ENCODE peak calls at places on chromosomes 7 and 10, in eight cellular contexts. E is fibroblast of mammary gland; V is heart right ventricle; P is body of pancreas; T is PC-3; C is GM06990; B is colonic mucosa; A is CD8-positive, alpha-beta T cell. I is an unnamed sample.

GRCh38 chr10:47325303-47326291 is 3.3 kb downstream of the GDF2 start:
- DNase-seq in B (no peak), P (peak; percentile 5), A (no peak), C (no peak), T (no peak), E (no peak), V (no peak), I (no peak)

GRCh38 chr10:123901621-123902020 is 10.0 kb upstream of the CPXM2 start:
- DNase-seq in C (no peak), P (no peak), E (no peak), T (no peak), A (no peak), B (no peak), V (no peak), I (no peak)

GRCh38 chr7:100582041-100582579 is 3.8 kb downstream of the LRCH4 start:
- DNase-seq in T (no peak), B (no peak), A (no peak), V (no peak), E (no peak), P (peak; percentile 87), C (no peak), I (no peak)

GRCh38 chr10:78457804-78458483 is 424.3 kb downstream of the RPS24 start:
- DNase-seq in P (no peak), T (peak; percentile 100), V (no peak), E (peak; percentile 84), C (no peak), B (no peak), A (no peak), I (no peak)

GRCh38 chr7:105309235-105310156 is 79.2 kb downstream of the SRPK2 start:
- DNase-seq in P (no peak), T (no peak), C (no peak), A (no peak), B (no peak), V (no peak), E (no peak), I (no peak)

GRCh38 chr10:67011981-67012380 is 86.1 kb downstream of the LRRTM3 start:
- DNase-seq in P (no peak), V (no peak), A (no peak), B (no peak), T (no peak), C (no peak), E (no peak), I (no peak)

GRCh38 chr10:50393784-50394183 is 142.5 kb upstream of the ASAH2 start:
- DNase-seq in A (no peak), V (no peak), T (peak; percentile 87), P (no peak), E (peak; percentile 74), C (no peak), B (peak; percentile 45), I (no peak)

GRCh38 chr7:4128161-4128560 is 553.9 kb upstream of the FOXK1 start:
- DNase-seq in T (no peak), E (no peak), V (no peak), C (no peak), P (no peak), A (no peak), B (no peak), I (no peak)

GRCh38 chr10:91798736-91799579 is 732 bp downstream of the TNKS2 start:
- DNase-seq in P (peak; percentile 60), E (peak; percentile 56), V (no peak), B (peak; percentile 46), A (peak; percentile 36), C (peak; percentile 7), T (peak; percentile 22), I (no peak)

GRCh38 chr7:142441074-142441403 is 183.2 kb upstream of the PRSS58 start:
- DNase-seq in E (no peak), V (no peak), B (no peak), C (no peak), P (no peak), T (peak; percentile 60), A (no peak), I (no peak)

GRCh38 chr10:72108811-72109618 is 20.7 kb upstream of the SPOCK2 start:
- DNase-seq in B (no peak), T (peak; percentile 81), V (no peak), A (no peak), C (no peak), P (no peak), E (no peak), I (no peak)

GRCh38 chr7:137716061-137716460 is 130.7 kb downstream of the DGKI start:
- DNase-seq in B (no peak), A (no peak), V (no peak), C (no peak), T (no peak), E (no peak), P (no peak), I (no peak)

GRCh38 chr7:66503551-66504031 is 125.1 kb upstream of the KCTD7 start:
- DNase-seq in B (no peak), A (no peak), E (no peak), T (no peak), V (no peak), C (no peak), P (no peak), I (no peak)

GRCh38 chr7:66503036-66503370 is 125.7 kb upstream of the KCTD7 start:
- DNase-seq in C (no peak), E (no peak), P (no peak), T (no peak), V (no peak), B (no peak), A (no peak), I (no peak)

GRCh38 chr7:66504131-66504530 is 124.5 kb upstream of the KCTD7 start:
- DNase-seq in C (no peak), E (no peak), A (no peak), T (no peak), P (no peak), B (no peak), V (no peak), I (no peak)

GRCh38 chr7:66500087-66500486 is 128.6 kb upstream of the KCTD7 start:
- DNase-seq in C (no peak), V (no peak), P (no peak), T (no peak), B (no peak), E (no peak), A (no peak), I (no peak)

GRCh38 chr7:66502230-66503035 is 126.2 kb upstream of the KCTD7 start:
- DNase-seq in C (no peak), V (no peak), A (no peak), T (no peak), B (no peak), E (no peak), P (no peak), I (no peak)
- TF ChIP-seq CTCF in C (no peak), V (no peak), A (no peak), T (peak; percentile 30), B (no peak), E (no peak), P (no peak), I (no peak)

GRCh38 chr7:140923358-140924006 is 1.2 kb downstream of the BRAF start:
- DNase-seq in A (no peak), V (peak; percentile 41), B (peak; percentile 22), T (peak; percentile 9), P (no peak), E (peak; percentile 13), C (no peak), I (no peak)

GRCh38 chr7:140924821-140925421 is at the start of gene BRAF:
- DNase-seq in P (peak; percentile 90), A (peak; percentile 92), C (peak; percentile 93), V (peak; percentile 92), T (peak; percentile 85), E (peak; percentile 89), B (peak; percentile 95), I (peak; percentile 37)

GRCh38 chr7:140922741-140923345 is 1.9 kb downstream of the BRAF start:
- DNase-seq in P (no peak), V (no peak), A (no peak), B (no peak), E (no peak), C (no peak), T (no peak), I (no peak)

GRCh38 chr7:140926021-140926812 is 1.5 kb upstream of the BRAF start:
- DNase-seq in E (no peak), T (no peak), V (no peak), C (no peak), B (no peak), P (no peak), A (no peak), I (no peak)

DNA sequence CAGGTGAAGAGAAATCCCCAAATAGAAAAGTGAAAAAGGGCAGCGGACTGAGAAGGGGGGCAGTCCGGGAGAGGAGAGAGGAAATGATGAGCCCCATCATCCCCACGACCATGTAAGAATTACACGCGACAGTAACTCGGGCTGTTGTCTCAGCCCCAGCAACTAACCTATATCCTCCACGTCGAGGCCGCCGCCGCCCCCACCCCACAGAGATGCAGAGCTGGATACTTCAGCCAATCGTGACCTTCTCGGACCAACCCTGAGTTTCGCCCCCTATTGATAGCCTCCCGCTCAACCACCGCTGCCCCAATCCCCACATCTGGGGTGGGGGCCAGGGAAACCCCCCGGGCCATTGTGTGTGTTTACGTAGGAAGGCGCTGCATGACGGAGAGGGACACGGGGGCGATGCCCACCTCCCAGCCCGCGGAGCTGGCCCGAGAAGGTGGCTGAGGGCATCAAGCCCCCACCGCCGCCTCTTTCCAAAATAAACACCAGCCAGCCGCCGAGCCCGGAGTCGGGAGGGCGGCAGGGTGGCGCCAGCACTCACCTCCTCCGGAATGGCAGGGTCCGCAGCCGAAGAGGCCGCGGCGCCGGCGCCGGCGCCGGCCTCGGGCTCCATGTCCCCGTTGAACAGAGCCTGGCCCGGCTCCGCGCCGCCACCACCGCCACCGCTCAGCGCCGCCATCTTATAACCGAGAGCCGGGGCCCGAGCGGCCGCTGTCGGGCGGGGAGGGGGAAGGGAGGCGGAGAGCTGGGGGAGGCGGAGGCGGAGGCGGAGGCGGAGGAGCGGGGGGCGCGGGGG is 509 bp downstream of the BRAF start:
- DNase-seq in E (peak; percentile 61), V (peak; percentile 76), T (peak; percentile 35), P (peak; percentile 71), C (peak; percentile 83), B (peak; percentile 77), A (peak; percentile 65), I (no peak)
- TF ChIP-seq CTCF in E (peak; percentile 41), V (peak; percentile 71), T (peak; percentile 59), P (peak; percentile 44), C (peak; percentile 58), B (no peak), A (no peak), I (peak; percentile 32)

GRCh38 chr10:76301950-76302349 is 870.5 kb downstream of the LRMDA start:
- DNase-seq in A (no peak), E (peak; percentile 27), C (no peak), T (peak; percentile 85), V (no peak), P (no peak), B (no peak), I (no peak)
- TF ChIP-seq CTCF in A (no peak), E (peak; percentile 25), C (no peak), T (peak; percentile 96), V (no peak), P (no peak), B (no peak), I (peak; percentile 43)

DNA sequence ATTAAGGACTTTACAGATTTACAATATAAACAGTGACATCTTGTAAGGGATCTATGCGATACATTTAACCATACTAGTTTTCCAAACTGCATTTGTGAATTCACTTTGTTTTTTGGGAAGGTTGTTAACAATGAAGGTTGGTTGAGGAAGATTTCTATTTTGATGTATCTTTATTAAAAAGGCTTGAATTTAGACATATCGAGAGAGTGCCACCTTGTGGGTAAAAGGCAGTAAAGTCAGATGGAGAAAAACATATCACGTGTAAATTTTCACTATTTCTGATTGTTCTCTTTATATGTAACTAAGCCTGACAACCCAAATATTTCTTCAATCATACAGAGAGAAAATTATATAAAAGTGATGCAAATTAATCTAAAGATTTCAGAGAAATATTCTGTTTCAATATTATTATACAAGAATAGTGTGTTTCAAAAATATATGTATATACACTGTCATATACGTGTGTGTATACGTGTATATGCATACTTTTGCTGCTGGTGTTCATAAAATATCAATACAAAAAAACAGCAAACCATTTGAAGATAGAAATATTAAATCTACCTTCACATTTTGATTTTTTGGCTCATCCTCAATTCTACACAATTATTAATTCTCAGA is 988.6 kb downstream of the SORCS1 start:
- DNase-seq in E (peak; percentile 37), T (peak; percentile 55), P (no peak), B (no peak), V (no peak), A (no peak), C (no peak), I (no peak)
- TF ChIP-seq CTCF in E (peak; percentile 55), T (peak; percentile 67), P (peak; percentile 55), B (no peak), V (peak; percentile 60), A (no peak), C (peak; percentile 34), I (peak; percentile 43)

I was measured in D721Med.